ENCODE peak calls at places on chromosomes 2 and 18, in ten cellular contexts. F is heart right ventricle, R is right cardiac atrium, T is ovary, E is sigmoid colon, Z is colonic mucosa, Y is body of pancreas, K is GM23248, I is HCT116, O is stomach. P is an unnamed sample. For H3K4me1, the result is how much of the 10 kb centered on the place peaks cover.

GRCh38 chr2:98026927-98027522 is 31.3 kb upstream of the TMEM131 start:
- DNase-seq in I (no peak), Y (peak), Z (peak), R (no peak), K (no peak), T (no peak), E (no peak), O (no peak), F (no peak), P (no peak)

GRCh38 chr2:237932731-237933131 is 34.1 kb upstream of the UBE2F start:
- DNase-seq in R (no peak), T (no peak), I (no peak), O (no peak), Z (no peak), E (no peak), F (no peak), K (peak), Y (no peak), P (no peak)

GRCh38 chr2:127196998-127197397 is 23.1 kb downstream of the CYP27C1 start:
- DNase-seq in R (no peak), I (peak), E (no peak), K (peak), Z (no peak), F (no peak), Y (no peak), T (no peak), O (no peak), P (no peak)

GRCh38 chr2:71544919-71545571 is 91.7 kb downstream of the DYSF start:
- DNase-seq in F (peak), I (no peak), K (no peak), T (no peak), E (peak), Z (peak), Y (peak), R (no peak), O (no peak), P (no peak)

GRCh38 chr2:70143314-70144150 is 47.3 kb downstream of the C2orf42 start:
- DNase-seq in Y (peak), K (peak), O (peak), Z (peak), R (peak), E (peak), I (peak), F (peak), T (peak), P (peak)

GRCh38 chr18:78731423-78732032 is 248.1 kb upstream of the SALL3 start:
- DNase-seq in Z (no peak), T (no peak), O (peak), E (no peak), K (no peak), Y (no peak), R (peak), I (no peak), F (no peak), P (no peak)

GRCh38 chr18:13369756-13370510 is 151.4 kb downstream of the LDLRAD4 start:
- DNase-seq in Y (no peak), I (no peak), Z (peak), O (no peak), F (no peak), T (no peak), R (no peak), K (no peak), E (peak), P (no peak)

GRCh38 chr2:216944733-216945132 is 84.9 kb upstream of the TNP1 start:
- DNase-seq in Y (no peak), I (no peak), Z (no peak), T (no peak), F (no peak), K (no peak), E (no peak), O (no peak), R (no peak), P (no peak)

GRCh38 chr18:55351980-55352714 is 235.8 kb downstream of the TCF4 start:
- DNase-seq in I (no peak), O (no peak), K (no peak), Y (no peak), Z (no peak), T (no peak), F (no peak), R (no peak), E (no peak), P (no peak)

GRCh38 chr2:11368059-11368572 is 23.7 kb upstream of the ROCK2 start:
- DNase-seq in F (peak), I (no peak), T (no peak), K (peak), Z (no peak), O (no peak), R (peak), E (no peak), Y (no peak), P (no peak)

GRCh38 chr18:10927290-10927979 is 221.9 kb downstream of the PIEZO2 start:
- DNase-seq in K (peak), Y (no peak), F (no peak), I (no peak), T (no peak), R (peak), E (no peak), Z (no peak), O (no peak), P (no peak)

GRCh38 chr2:161243312-161243711 is 64.9 kb upstream of the PSMD14 start:
- DNase-seq in Z (no peak), I (no peak), E (no peak), O (no peak), F (no peak), R (no peak), Y (no peak), K (no peak), T (no peak), P (no peak)

GRCh38 chr2:33552758-33553461 is 46.2 kb downstream of the FAM98A start:
- DNase-seq in F (no peak), T (no peak), Y (peak), E (no peak), R (no peak), I (no peak), Z (no peak), K (peak), O (no peak), P (no peak)

GRCh38 chr2:215161301-215161829 is 22.9 kb upstream of the ABCA12 start:
- DNase-seq in Z (no peak), T (no peak), I (no peak), Y (no peak), R (no peak), K (no peak), E (no peak), O (no peak), F (no peak), P (no peak)

GRCh38 chr2:145022671-145023330 is 502.9 kb upstream of the ZEB2 start:
- DNase-seq in F (no peak), E (no peak), O (no peak), I (no peak), R (no peak), T (no peak), K (peak), Y (no peak), Z (no peak), P (no peak)

GRCh38 chr18:37402735-37403099 is 162.9 kb downstream of the CELF4 start:
- DNase-seq in T (no peak), Z (no peak), I (no peak), F (no peak), O (no peak), Y (no peak), R (no peak), K (no peak), E (no peak), P (no peak)

GRCh38 chr2:152635635-152636298 is 81.5 kb downstream of the PRPF40A start:
- DNase-seq in Y (peak), I (peak), F (peak), O (peak), Z (peak), T (peak), K (peak), R (peak), E (peak), P (peak)

GRCh38 chr2:216644846-216645635 is 11.8 kb downstream of the IGFBP2 start:
- DNase-seq in O (peak), K (no peak), I (no peak), E (no peak), R (no peak), Y (peak), Z (no peak), T (no peak), F (no peak), P (no peak)

GRCh38 chr2:43184339-43184895 is 42.0 kb downstream of the ZFP36L2 start:
- DNase-seq in E (no peak), Z (peak), F (no peak), T (no peak), R (peak), Y (no peak), I (peak), K (peak), O (no peak), P (no peak)

GRCh38 chr2:161166538-161167409 is 6.5 kb downstream of the TANK start:
- DNase-seq in R (no peak), T (no peak), O (no peak), Y (no peak), Z (no peak), E (no peak), K (no peak), I (peak), F (no peak), P (no peak)

GRCh38 chr2:177474301-177474700 is 81.7 kb downstream of the AGPS start:
- DNase-seq in T (no peak), I (no peak), K (no peak), F (no peak), Y (no peak), R (no peak), E (no peak), O (no peak), Z (no peak), P (no peak)

GRCh38 chr18:8623549-8624106 is 14.4 kb downstream of the RAB12 start:
- DNase-seq in T (no peak), O (no peak), K (no peak), R (peak), I (no peak), E (no peak), Y (no peak), F (peak), Z (peak), P (peak)

GRCh38 chr2:239949079-239949478 is 76.1 kb downstream of the NDUFA10 start:
- DNase-seq in E (peak), R (no peak), Z (no peak), Y (no peak), K (no peak), F (no peak), O (no peak), T (peak), I (no peak), P (no peak)

GRCh38 chr18:39149211-39149806 is 1583.7 kb upstream of the CELF4 start:
- DNase-seq in I (peak), R (no peak), Y (no peak), O (no peak), F (no peak), E (no peak), K (no peak), T (no peak), Z (no peak), P (no peak)

GRCh38 chr2:5950736-5951135 is 258.6 kb downstream of the SOX11 start:
- DNase-seq in K (no peak), O (no peak), Y (no peak), T (no peak), Z (no peak), I (no peak), E (no peak), F (no peak), R (no peak), P (no peak)

GRCh38 chr2:109204412-109204811 is 75.4 kb downstream of the SH3RF3 start:
- DNase-seq in Y (no peak), F (no peak), R (no peak), T (no peak), E (no peak), O (no peak), I (no peak), Z (peak), K (no peak), P (no peak)

GRCh38 chr2:173407176-173407575 is 52.5 kb downstream of the CDCA7 start:
- DNase-seq in O (no peak), T (no peak), K (no peak), I (no peak), Y (no peak), E (no peak), Z (no peak), R (no peak), F (no peak), P (no peak)

GRCh38 chr2:217075225-217075802 is 215.4 kb upstream of the TNP1 start:
- DNase-seq in Y (no peak), E (no peak), O (no peak), I (no peak), K (peak), T (peak), F (peak), R (peak), Z (no peak), P (no peak)

GRCh38 chr2:184756885-184757284 is 158.6 kb downstream of the ZNF804A start:
- DNase-seq in I (no peak), Y (no peak), K (no peak), F (no peak), R (no peak), E (no peak), Z (no peak), O (no peak), T (no peak), P (no peak)

GRCh38 chr2:46767706-46768105 is 147.9 kb downstream of the MCFD2 start:
- DNase-seq in F (no peak), Z (no peak), Y (no peak), T (no peak), O (no peak), K (no peak), E (no peak), R (no peak), I (no peak), P (no peak)

DNA sequence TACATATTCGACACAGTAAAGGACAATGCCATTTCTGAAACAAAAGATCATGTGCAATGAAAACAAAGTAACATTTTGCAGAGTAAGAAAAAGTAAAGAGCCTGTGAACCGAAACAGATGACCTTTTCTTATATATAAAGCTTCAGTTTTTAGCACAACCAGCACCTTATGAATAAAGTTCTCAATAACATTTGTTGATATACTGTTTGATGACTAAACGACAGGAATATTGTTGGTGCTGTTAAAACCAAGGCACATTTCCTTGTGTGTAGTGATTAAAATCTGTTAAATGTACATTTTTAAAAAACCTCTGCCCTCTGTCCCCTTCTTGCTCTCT is 1.4 kb downstream of the PELI1 start:
- DNase-seq in F (no peak), T (no peak), R (no peak), I (no peak), Z (no peak), K (peak), E (no peak), Y (no peak), O (no peak), P (no peak)
- H3K4me1 ChIP-seq in F (half or more), T (under half), R (under half), I (under half), Z (under half), K (under half), E (under half), Y (under half), O (under half), P (under half)

GRCh38 chr2:131674174-131674507 is 146.5 kb downstream of the CCDC74A start:
- DNase-seq in I (no peak), F (no peak), R (no peak), E (no peak), T (no peak), K (no peak), O (no peak), Z (no peak), Y (no peak), P (no peak)
- H3K27ac ChIP-seq in I (no peak), F (no peak), R (no peak), E (no peak), T (no peak), K (no peak), O (no peak), Z (no peak), Y (no peak), P (no peak)

GRCh38 chr2:63007813-63008458 is 42.7 kb upstream of the OTX1 start:
- DNase-seq in T (no peak), Z (no peak), I (no peak), E (no peak), Y (no peak), R (no peak), O (no peak), F (no peak), K (no peak), P (no peak)

GRCh38 chr2:63013448-63013847 is 37.2 kb upstream of the OTX1 start:
- DNase-seq in Z (no peak), Y (no peak), F (no peak), R (no peak), K (no peak), O (no peak), T (no peak), E (no peak), I (no peak), P (no peak)

GRCh38 chr2:63012541-63012940 is 38.1 kb upstream of the OTX1 start:
- DNase-seq in Y (no peak), K (no peak), Z (no peak), R (no peak), I (no peak), E (no peak), O (no peak), T (no peak), F (no peak), P (no peak)

GRCh38 chr2:63008838-63009237 is 41.8 kb upstream of the OTX1 start:
- DNase-seq in Y (no peak), F (no peak), K (no peak), O (no peak), T (no peak), R (no peak), I (no peak), Z (no peak), E (no peak), P (no peak)

GRCh38 chr2:63009490-63009889 is 41.1 kb upstream of the OTX1 start:
- DNase-seq in R (no peak), I (no peak), Z (no peak), E (no peak), Y (no peak), F (no peak), O (no peak), K (no peak), T (no peak), P (no peak)
- H3K4me1 ChIP-seq in R (under half), I (under half), Z (under half), E (under half), Y (under half), F (under half), O (under half), K (under half), T (under half), P (under half)

GRCh38 chr2:236574000-236574399 is 4.4 kb downstream of the ACKR3 start:
- DNase-seq in I (no peak), E (peak), T (no peak), F (no peak), Y (no peak), O (no peak), R (no peak), Z (no peak), K (no peak), P (no peak)

GRCh38 chr2:236574424-236575145 is 5.0 kb downstream of the ACKR3 start:
- DNase-seq in K (no peak), O (no peak), F (no peak), T (no peak), R (no peak), Z (no peak), Y (peak), I (no peak), E (peak), P (no peak)

GRCh38 chr2:236571161-236571560 is 1.5 kb downstream of the ACKR3 start:
- DNase-seq in R (no peak), K (no peak), T (no peak), O (no peak), Y (no peak), F (no peak), I (no peak), Z (no peak), E (peak), P (no peak)

GRCh38 chr2:236573066-236573929 is 3.7 kb downstream of the ACKR3 start:
- DNase-seq in R (no peak), I (no peak), K (no peak), O (no peak), F (no peak), E (peak), Z (no peak), Y (no peak), T (no peak), P (no peak)

DNA sequence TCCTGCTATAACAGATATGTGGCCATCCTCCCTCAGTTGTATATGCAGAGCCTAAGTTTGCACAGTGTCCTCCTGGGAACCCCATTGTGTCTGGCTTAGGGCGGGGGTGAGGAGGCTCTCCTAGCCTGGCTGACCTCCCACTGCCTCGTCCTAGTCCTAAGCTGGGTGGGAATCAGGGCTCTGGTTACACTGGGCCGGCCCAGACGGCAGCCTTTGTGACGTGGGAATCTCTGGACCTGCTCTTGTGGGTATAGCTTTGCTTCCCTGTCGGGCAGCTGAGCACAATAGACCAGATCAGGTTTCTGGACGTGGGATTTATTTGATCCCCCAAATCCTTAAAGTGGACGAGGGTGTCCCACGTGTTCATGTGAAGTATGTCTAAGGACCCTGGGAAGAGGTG is 2.9 kb downstream of the ACKR3 start:
- DNase-seq in T (no peak), I (no peak), R (peak), K (peak), Y (peak), Z (peak), E (peak), F (peak), O (no peak), P (no peak)
- H3K27ac ChIP-seq in T (no peak), I (no peak), R (peak), K (no peak), Y (peak), Z (peak), E (peak), F (no peak), O (no peak), P (peak)

GRCh38 chr2:128375454-128375853 is 56.8 kb upstream of the HS6ST1 start:
- DNase-seq in Y (no peak), F (no peak), E (no peak), I (no peak), T (no peak), R (peak), Z (no peak), O (peak), K (no peak), P (peak)
- H3K4me1 ChIP-seq in Y (under half), F (under half), E (under half), I (under half), T (under half), R (under half), Z (under half), O (under half), K (under half), P (under half)